ENCODE peak calls at places on chromosomes 13 and 19, in ten cellular contexts. X is stimulated activated CD4-positive, alpha-beta T cell treated with anti-CD3 and anti-CD28 coated beads, Interleukin-1b, Interleukin-23, amount 100 ng/mL, for 1 hour; N is substantia nigra; T is fibroblast of the conjunctiva; K is NCI-H1417; V is GM13976; W is H4; Z is cardiac fibroblast; O is left kidney; L is stimulated activated CD8-positive, alpha-beta memory T cell treated with anti-CD3 and anti-CD28 coated beads, Interleukin-4, amount 100 ng/mL, for 4 hours. M is an unnamed sample.

GRCh38 chr19:52936151-52936957 is 13.1 kb upstream of the ZNF888 start:
- DNase-seq in N (no peak), W (no peak), L (no peak), Z (no peak), O (peak), T (no peak), K (no peak), V (no peak), X (no peak), M (no peak)

GRCh38 chr13:29594310-29594709 is 1.2 kb downstream of the SLC7A1 start:
- DNase-seq in W (peak), L (peak), X (no peak), O (peak), T (peak), V (peak), K (peak), N (no peak), Z (peak), M (no peak)

GRCh38 chr13:71661921-71662320 is 205.1 kb downstream of the DACH1 start:
- DNase-seq in X (no peak), T (peak), K (no peak), L (no peak), O (no peak), Z (peak), V (no peak), N (no peak), W (peak), M (no peak)

GRCh38 chr19:3844596-3844995 is 24.2 kb downstream of the ZFR2 start:
- DNase-seq in L (no peak), N (no peak), K (no peak), V (no peak), X (no peak), W (no peak), O (no peak), Z (peak), T (no peak), M (no peak)

GRCh38 chr13:79779761-79780160 is 298.8 kb downstream of the NDFIP2 start:
- DNase-seq in N (no peak), K (no peak), X (no peak), W (no peak), O (no peak), L (no peak), V (no peak), T (peak), Z (peak), M (no peak)

GRCh38 chr13:106468948-106469590 is 66.4 kb downstream of the EFNB2 start:
- DNase-seq in L (no peak), O (no peak), Z (no peak), N (no peak), T (no peak), X (no peak), K (no peak), W (no peak), V (no peak), M (no peak)

GRCh38 chr13:92954746-92955145 is 271.9 kb upstream of the GPC6 start:
- DNase-seq in O (no peak), Z (no peak), V (no peak), T (no peak), W (no peak), X (no peak), N (no peak), L (no peak), K (no peak), M (no peak)

GRCh38 chr13:77386880-77387606 is 60.1 kb upstream of the MYCBP2 start:
- DNase-seq in O (no peak), Z (peak), T (no peak), X (no peak), L (no peak), W (peak), V (peak), N (no peak), K (no peak), M (no peak)

GRCh38 chr19:14203258-14203657 is 2.7 kb downstream of the ADGRL1 start:
- DNase-seq in X (no peak), K (no peak), Z (no peak), W (no peak), T (no peak), N (no peak), V (no peak), L (no peak), O (no peak), M (no peak)

GRCh38 chr19:34430738-34431625 is 2.8 kb downstream of the UBA2 start:
- DNase-seq in N (no peak), X (no peak), O (peak), K (peak), Z (peak), V (peak), L (peak), T (peak), W (peak), M (no peak)

GRCh38 chr19:34316741-34317241 is 48.2 kb upstream of the GPI start:
- DNase-seq in O (no peak), W (no peak), T (no peak), V (no peak), Z (peak), K (no peak), X (no peak), L (no peak), N (no peak), M (no peak)

GRCh38 chr19:14979498-14980255 is at the start of gene SLC1A6:
- DNase-seq in T (no peak), L (no peak), K (no peak), W (no peak), N (no peak), X (no peak), O (peak), Z (no peak), V (peak), M (peak)

GRCh38 chr13:21032656-21033055 is 28.7 kb downstream of the LATS2 start:
- DNase-seq in W (no peak), L (no peak), V (no peak), X (no peak), O (no peak), Z (no peak), T (no peak), K (no peak), N (no peak), M (no peak)

GRCh38 chr13:102399791-102400618 is 1.8 kb downstream of the FGF14 start:
- DNase-seq in V (peak), Z (no peak), T (no peak), O (peak), W (no peak), X (no peak), N (no peak), K (peak), L (no peak), M (peak)

GRCh38 chr13:80585531-80585930 is 244.6 kb upstream of the SPRY2 start:
- DNase-seq in T (no peak), L (no peak), O (no peak), W (no peak), X (no peak), Z (no peak), N (no peak), K (no peak), V (no peak), M (no peak)

GRCh38 chr13:80441968-80442367 is 101.0 kb upstream of the SPRY2 start:
- DNase-seq in X (no peak), T (no peak), Z (peak), O (no peak), V (peak), K (no peak), W (no peak), L (no peak), N (no peak), M (no peak)

GRCh38 chr19:21698215-21698614 is 69.2 kb downstream of the ZNF100 start:
- DNase-seq in V (no peak), Z (peak), K (no peak), O (peak), L (no peak), W (no peak), T (no peak), N (no peak), X (no peak), M (no peak)

GRCh38 chr19:5827891-5828660 is 11.4 kb downstream of the FUT6 start:
- DNase-seq in W (peak), L (peak), T (peak), V (peak), X (peak), K (peak), N (peak), O (peak), Z (peak), M (peak)

GRCh38 chr19:39319892-39320168 is 833 bp downstream of the LRFN1 start:
- DNase-seq in O (no peak), V (no peak), N (no peak), K (no peak), X (no peak), L (no peak), W (no peak), Z (no peak), T (no peak), M (no peak)

M was measured in ecto neural progenitor cell.